ENCODE peak calls at places on chromosomes 12 and 14, in six cellular contexts. L, A, U, H, K and Z are unnamed samples.

GRCh38 chr12:2057041-2057792 is 4.4 kb downstream of the CACNA1C start:
- DNase-seq in L (peak), A (peak), U (no peak), H (peak), K (peak), Z (peak)

GRCh38 chr14:97917169-97917568 is 1120.0 kb downstream of the VRK1 start:
- DNase-seq in L (no peak), A (no peak), U (no peak), H (no peak), K (no peak), Z (no peak)

GRCh38 chr12:5390174-5390799 is 41.6 kb upstream of the NTF3 start:
- DNase-seq in L (no peak), A (peak), U (no peak), H (no peak), K (no peak), Z (peak)

GRCh38 chr12:94041833-94042232 is 106.5 kb upstream of the PLXNC1 start:
- DNase-seq in L (no peak), A (peak), U (no peak), H (no peak), K (no peak), Z (no peak)

GRCh38 chr12:3097836-3098235 is 20.7 kb downstream of the TSPAN9 start:
- DNase-seq in L (no peak), A (no peak), U (peak), H (peak), K (no peak), Z (no peak)

GRCh38 chr12:75505706-75506312 is 5.6 kb downstream of the KRR1 start:
- DNase-seq in L (peak), A (no peak), U (no peak), H (no peak), K (no peak), Z (no peak)

GRCh38 chr12:4202918-4203317 is 70.6 kb upstream of the CCND2 start:
- DNase-seq in L (no peak), A (no peak), U (no peak), H (no peak), K (no peak), Z (no peak)

GRCh38 chr14:36522347-36522971 is 2.4 kb upstream of the NKX2-1 start:
- DNase-seq in L (no peak), A (peak), U (no peak), H (no peak), K (no peak), Z (no peak)

GRCh38 chr14:103393078-103393477 is 7.9 kb downstream of the MARK3 start:
- DNase-seq in L (no peak), A (no peak), U (no peak), H (no peak), K (no peak), Z (no peak)

GRCh38 chr14:36556811-36557433 is 25.5 kb downstream of the NKX2-8 start:
- DNase-seq in L (no peak), A (peak), U (no peak), H (peak), K (no peak), Z (no peak)

GRCh38 chr12:29858270-29858786 is 74.6 kb upstream of the TMTC1 start:
- DNase-seq in L (no peak), A (no peak), U (no peak), H (no peak), K (no peak), Z (no peak)

GRCh38 chr12:388547-389137 is 478 bp downstream of the KDM5A start:
- DNase-seq in L (peak), A (no peak), U (peak), H (no peak), K (no peak), Z (peak)

GRCh38 chr12:45122776-45123380 is 72.0 kb upstream of the DBX2 start:
- DNase-seq in L (peak), A (peak), U (no peak), H (peak), K (no peak), Z (no peak)

GRCh38 chr14:102187044-102187443 is 47.3 kb downstream of the WDR20 start:
- DNase-seq in L (no peak), A (no peak), U (no peak), H (no peak), K (no peak), Z (no peak)

GRCh38 chr12:71312767-71313375 is 126.7 kb upstream of the LGR5 start:
- DNase-seq in L (no peak), A (peak), U (no peak), H (no peak), K (no peak), Z (no peak)

GRCh38 chr12:22268973-22269372 is 65.5 kb downstream of the ST8SIA1 start:
- DNase-seq in L (no peak), A (no peak), U (no peak), H (no peak), K (no peak), Z (no peak)

GRCh38 chr14:35159742-35160409 is 37.5 kb downstream of the PRORP start:
- DNase-seq in L (no peak), A (no peak), U (no peak), H (no peak), K (no peak), Z (no peak)

GRCh38 chr12:69555461-69555860 is 29.8 kb upstream of the CCT2 start:
- DNase-seq in L (no peak), A (no peak), U (no peak), H (no peak), K (no peak), Z (no peak)

GRCh38 chr12:32535260-32535999 is 136.1 kb downstream of the FGD4 start:
- DNase-seq in L (peak), A (peak), U (peak), H (peak), K (no peak), Z (peak)

GRCh38 chr12:65895759-65896656 is 71.7 kb downstream of the HMGA2 start:
- DNase-seq in L (no peak), A (peak), U (no peak), H (no peak), K (no peak), Z (no peak)

GRCh38 chr12:28878629-28879028 is 270.4 kb upstream of the FAR2 start:
- DNase-seq in L (no peak), A (no peak), U (no peak), H (peak), K (no peak), Z (no peak)

GRCh38 chr12:116656371-116656770 is 81.5 kb downstream of the SPRING1 start:
- DNase-seq in L (no peak), A (no peak), U (no peak), H (no peak), K (no peak), Z (no peak)

GRCh38 chr14:42532194-42532593 is 925.5 kb downstream of the LRFN5 start:
- DNase-seq in L (no peak), A (no peak), U (no peak), H (no peak), K (no peak), Z (no peak)

GRCh38 chr12:45962553-45963325 is 27.6 kb downstream of the SCAF11 start:
- DNase-seq in L (no peak), A (no peak), U (no peak), H (no peak), K (no peak), Z (no peak)

GRCh38 chr14:94864421-94865195 is 94.7 kb upstream of the GSC start:
- DNase-seq in L (no peak), A (peak), U (no peak), H (no peak), K (no peak), Z (no peak)

GRCh38 chr14:24887623-24888304 is 162.2 kb downstream of the STXBP6 start:
- DNase-seq in L (no peak), A (no peak), U (no peak), H (no peak), K (no peak), Z (no peak)

GRCh38 chr12:51368640-51369517 is 22.3 kb downstream of the GALNT6 start:
- DNase-seq in L (peak), A (peak), U (peak), H (no peak), K (no peak), Z (peak)

GRCh38 chr14:67934087-67934486 is 114.5 kb downstream of the RAD51B start:
- DNase-seq in L (peak), A (peak), U (no peak), H (peak), K (peak), Z (no peak)

GRCh38 chr14:67722293-67722692 is 20.6 kb downstream of the RDH12 start:
- DNase-seq in L (no peak), A (peak), U (peak), H (peak), K (no peak), Z (no peak)

GRCh38 chr12:124949066-124949465 is 34.6 kb upstream of the UBC start:
- DNase-seq in L (no peak), A (no peak), U (no peak), H (peak), K (no peak), Z (no peak)
- TF ChIP-seq CTCF in L (no peak), A (no peak), U (no peak), H (no peak), K (no peak), Z (no peak)

GRCh38 chr14:53710615-53711014 is 246.0 kb downstream of the BMP4 start:
- DNase-seq in L (no peak), A (no peak), U (no peak), H (no peak), K (no peak), Z (no peak)

GRCh38 chr14:53711205-53711604 is 245.4 kb downstream of the BMP4 start:
- DNase-seq in L (no peak), A (peak), U (no peak), H (no peak), K (no peak), Z (no peak)

GRCh38 chr14:53714495-53715389 is 241.9 kb downstream of the BMP4 start:
- DNase-seq in L (no peak), A (no peak), U (no peak), H (no peak), K (no peak), Z (no peak)

GRCh38 chr14:53716521-53716920 is 240.1 kb downstream of the BMP4 start:
- DNase-seq in L (no peak), A (no peak), U (no peak), H (no peak), K (no peak), Z (no peak)

GRCh38 chr14:53715390-53715730 is 241.3 kb downstream of the BMP4 start:
- DNase-seq in L (no peak), A (no peak), U (no peak), H (no peak), K (no peak), Z (no peak)
- H3K9ac ChIP-seq in L (no peak), A (no peak), U (no peak), H (no peak), K (no peak), Z (no peak)

GRCh38 chr12:84624601-84625000 is 288.0 kb downstream of the SLC6A15 start:
- DNase-seq in L (no peak), A (no peak), U (no peak), H (no peak), K (no peak), Z (no peak)

GRCh38 chr12:84619053-84619452 is 293.5 kb downstream of the SLC6A15 start:
- DNase-seq in L (no peak), A (no peak), U (no peak), H (no peak), K (no peak), Z (no peak)
- TF ChIP-seq CTCF in L (peak), A (peak), U (no peak), H (peak), K (no peak), Z (no peak)

GRCh38 chr12:121798807-121799174 is 5.0 kb upstream of the SETD1B start:
- DNase-seq in L (no peak), A (no peak), U (no peak), H (no peak), K (no peak), Z (no peak)
- H3K9ac ChIP-seq in L (peak), A (peak), U (peak), H (peak), K (no peak), Z (peak)

DNA sequence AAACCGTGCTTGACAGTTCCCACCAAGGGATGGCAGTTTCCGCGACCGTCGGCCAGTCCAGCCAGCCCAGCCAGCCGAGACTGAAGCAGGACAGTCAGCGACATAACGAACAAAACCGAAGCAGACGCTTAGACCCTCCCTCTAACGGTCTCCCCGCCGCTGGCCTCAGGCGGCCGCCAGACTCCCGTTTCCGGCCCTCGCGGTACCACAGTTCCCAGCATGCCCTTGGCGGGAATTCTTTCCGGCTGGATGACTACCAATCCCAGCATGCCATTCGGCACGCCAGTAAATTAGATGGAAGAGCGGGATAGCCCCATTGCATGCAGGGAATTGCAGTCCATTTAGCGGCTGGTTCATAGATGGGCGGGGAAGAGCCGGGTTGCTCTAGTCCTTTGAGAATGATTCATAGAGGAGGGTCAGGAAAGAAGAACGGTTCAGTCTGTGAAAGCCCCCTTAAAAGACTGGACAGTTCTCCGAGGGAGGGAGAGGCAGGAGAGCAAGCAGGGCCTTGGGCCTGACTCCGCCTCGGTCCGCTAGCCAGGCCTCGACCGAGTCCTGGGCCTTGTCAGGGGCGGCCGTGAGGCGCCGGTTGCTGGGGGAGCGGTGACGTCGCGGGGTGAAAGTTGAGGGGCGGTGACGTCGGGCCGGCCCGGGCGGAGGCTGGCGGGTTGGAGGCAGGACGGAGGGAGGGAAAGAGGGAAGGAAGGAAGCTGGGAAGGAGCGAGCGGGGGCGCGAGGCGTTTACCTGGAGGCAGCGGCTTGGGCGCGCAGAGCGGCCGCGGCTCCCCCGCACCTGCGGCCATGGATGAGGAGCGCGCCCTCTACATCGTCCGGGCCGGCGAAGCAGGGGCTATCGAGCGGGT is at the start of gene RIC8B:
- DNase-seq in L (peak), A (peak), U (peak), H (peak), K (peak), Z (peak)
- TF ChIP-seq CTCF in L (peak), A (no peak), U (no peak), H (no peak), K (no peak), Z (no peak)

GRCh38 chr12:92506460-92506859 is 196.3 kb upstream of the PLEKHG7 start:
- DNase-seq in L (no peak), A (no peak), U (no peak), H (no peak), K (no peak), Z (no peak)
- H3K9ac ChIP-seq in L (no peak), A (no peak), U (peak), H (no peak), K (no peak), Z (no peak)

DNA sequence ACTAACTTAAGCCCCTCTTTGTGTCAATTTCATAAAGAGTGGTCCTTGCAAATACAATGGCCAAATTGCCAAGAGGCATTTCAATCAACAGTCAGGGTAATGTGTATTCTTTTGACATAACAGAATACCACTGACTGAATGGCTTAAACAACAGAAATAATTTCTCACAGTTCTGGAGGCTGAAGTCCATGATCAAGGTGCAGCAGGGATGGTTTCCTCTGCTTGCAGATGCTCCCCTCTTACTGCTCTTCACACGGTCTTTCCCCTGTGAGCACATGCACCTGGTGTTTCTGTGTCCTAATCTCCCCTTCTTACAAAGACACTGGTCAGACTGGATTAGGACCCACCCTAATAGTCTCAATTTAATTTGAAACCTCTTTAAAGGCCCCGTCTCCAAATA is 31.9 kb downstream of the FGFR1OP2 start:
- DNase-seq in L (no peak), A (no peak), U (no peak), H (no peak), K (no peak), Z (no peak)
- TF ChIP-seq CTCF in L (no peak), A (no peak), U (no peak), H (no peak), K (no peak), Z (no peak)